ENCODE peak calls at places on chromosomes 5 and 9, in ten cellular contexts. Y, O, P, R, I, H, U, T, Z and K are unnamed samples.
A peak's percentile ranks its signal among the peaks of the same experiment; 100 is the strongest.

GRCh38 chr9:97307091-97307490 is 368 bp upstream of the CCDC180 start:
- DNase-seq in U (no peak), R (peak; percentile 88), I (peak; percentile 92), T (peak; percentile 57), Z (peak; percentile 10), Y (peak; percentile 20), H (no peak), P (peak; percentile 8), O (peak; percentile 90), K (no peak)

GRCh38 chr5:151251001-151251551 is 1.9 kb upstream of the GM2A start:
- DNase-seq in R (no peak), U (peak; percentile 14), I (no peak), H (peak; percentile 10), O (no peak), Z (no peak), P (no peak), T (no peak), Y (no peak), K (no peak)

GRCh38 chr9:115333671-115334070 is 215.7 kb upstream of the TNC start:
- DNase-seq in I (no peak), H (no peak), R (no peak), T (no peak), U (no peak), O (no peak), P (no peak), Z (no peak), Y (no peak), K (no peak)

GRCh38 chr5:149310947-149311675 is 34.2 kb upstream of the GRPEL2 start:
- DNase-seq in H (no peak), Z (no peak), O (peak; percentile 89), R (peak; percentile 89), I (peak; percentile 41), Y (no peak), T (no peak), U (no peak), P (no peak), K (no peak)

GRCh38 chr5:31021181-31021624 is 172.3 kb upstream of the CDH6 start:
- DNase-seq in H (no peak), Y (peak; percentile 26), O (peak; percentile 50), U (no peak), T (no peak), P (no peak), I (no peak), R (peak; percentile 6), Z (no peak), K (no peak)

GRCh38 chr5:40413747-40414146 is 266.0 kb upstream of the PTGER4 start:
- DNase-seq in Y (no peak), P (no peak), H (no peak), U (no peak), I (no peak), Z (no peak), R (peak; percentile 72), T (no peak), O (peak; percentile 78), K (no peak)

GRCh38 chr9:109199676-109200075 is 32.6 kb upstream of the FRRS1L start:
- DNase-seq in H (no peak), Z (no peak), P (no peak), Y (no peak), I (no peak), O (no peak), T (no peak), R (no peak), U (no peak), K (no peak)

GRCh38 chr9:69357854-69358220 is 32.8 kb downstream of the ENTREP1 start:
- DNase-seq in T (no peak), R (no peak), H (no peak), O (no peak), I (no peak), Z (no peak), U (no peak), P (no peak), Y (no peak), K (no peak)

GRCh38 chr5:16815432-16815831 is 120.7 kb downstream of the MYO10 start:
- DNase-seq in R (no peak), P (no peak), U (no peak), I (no peak), H (no peak), Y (no peak), O (no peak), Z (no peak), T (no peak), K (no peak)

GRCh38 chr9:132797861-132798659 is 80.0 kb downstream of the AK8 start:
- DNase-seq in I (no peak), Z (no peak), H (no peak), R (peak; percentile 60), T (no peak), U (no peak), Y (no peak), P (no peak), O (peak; percentile 41), K (no peak)

GRCh38 chr9:106921341-106921899 is 58.5 kb downstream of the ZNF462 start:
- DNase-seq in O (peak; percentile 92), Z (no peak), I (no peak), H (no peak), Y (peak; percentile 34), T (no peak), R (peak; percentile 94), P (peak; percentile 76), U (no peak), K (no peak)

GRCh38 chr5:14849516-14850294 is 21.9 kb downstream of the ANKH start:
- DNase-seq in U (no peak), P (no peak), I (no peak), H (no peak), Y (no peak), O (peak; percentile 26), T (no peak), Z (no peak), R (no peak), K (no peak)

GRCh38 chr5:115939059-115939458 is 23.2 kb upstream of the LVRN start:
- DNase-seq in R (no peak), P (no peak), I (no peak), O (no peak), Y (no peak), T (no peak), U (no peak), H (no peak), Z (no peak), K (no peak)

GRCh38 chr5:464446-464842 is 21.5 kb downstream of the EXOC3 start:
- DNase-seq in R (no peak), U (no peak), Y (no peak), I (no peak), H (no peak), O (no peak), T (peak; percentile 6), P (no peak), Z (no peak), K (no peak)

GRCh38 chr5:175377816-175378215 is 66.2 kb downstream of the DRD1 start:
- DNase-seq in P (no peak), O (no peak), I (no peak), H (no peak), T (no peak), U (no peak), Y (no peak), R (no peak), Z (no peak), K (no peak)

GRCh38 chr9:78167356-78167755 is 68.5 kb upstream of the CEP78 start:
- DNase-seq in Z (no peak), P (no peak), T (no peak), U (no peak), Y (no peak), H (no peak), I (peak; percentile 29), R (no peak), O (peak; percentile 40), K (no peak)

GRCh38 chr5:1264211-1264610 is 30.7 kb downstream of the TERT start:
- DNase-seq in Y (no peak), P (no peak), Z (no peak), O (no peak), R (no peak), U (no peak), I (no peak), T (no peak), H (no peak), K (no peak)

GRCh38 chr9:69425402-69425801 is 100.4 kb downstream of the ENTREP1 start:
- DNase-seq in H (no peak), P (peak; percentile 40), R (no peak), Y (no peak), T (no peak), U (no peak), O (no peak), Z (no peak), I (no peak), K (peak; percentile 30)

GRCh38 chr5:91016954-91017690 is 366.0 kb downstream of the ARRDC3 start:
- DNase-seq in Y (no peak), H (no peak), R (peak; percentile 32), O (peak; percentile 79), Z (no peak), T (no peak), P (no peak), U (no peak), I (no peak), K (no peak)